ENCODE peak calls at places on chromosomes 1 and 21, in seven cellular contexts. E is astrocyte; Z is naive thymus-derived CD4-positive, alpha-beta T cell; Q is heart left ventricle; C is psoas muscle; G is sigmoid colon; N is CD8-positive, alpha-beta T cell. L is an unnamed sample.
A peak's percentile ranks its signal among the peaks of the same experiment; 100 is the strongest.

GRCh38 chr1:224429616-224430015 is 5.0 kb downstream of the WDR26 start:
- DNase-seq in C (no peak), Q (no peak), N (no peak), E (no peak), Z (no peak), G (no peak), L (no peak)

GRCh38 chr1:48182441-48182840 is 40.1 kb upstream of the SLC5A9 start:
- DNase-seq in N (no peak), G (no peak), E (no peak), C (no peak), Z (no peak), Q (no peak), L (no peak)

GRCh38 chr1:173355281-173356031 is 121.7 kb upstream of the PRDX6 start:
- DNase-seq in C (no peak), E (peak; percentile 64), G (no peak), Z (no peak), N (no peak), Q (no peak), L (no peak)

GRCh38 chr1:58922302-58923089 is 138.6 kb upstream of the JUN start:
- DNase-seq in E (peak; percentile 27), G (peak; percentile 91), Z (peak; percentile 34), C (peak; percentile 77), Q (peak; percentile 77), N (peak; percentile 42), L (peak; percentile 74)

GRCh38 chr21:41953831-41954653 is at the start of gene C2CD2:
- DNase-seq in C (peak; percentile 80), G (peak; percentile 83), E (peak; percentile 58), Q (peak; percentile 69), Z (peak; percentile 9), N (no peak), L (peak; percentile 60)

GRCh38 chr1:94020764-94021579 is 100.0 kb downstream of the ABCA4 start:
- DNase-seq in E (peak; percentile 100), Z (no peak), Q (no peak), N (peak; percentile 23), C (no peak), G (no peak), L (peak; percentile 80)

GRCh38 chr21:35410656-35411055 is 361.6 kb upstream of the RUNX1 start:
- DNase-seq in Q (no peak), E (no peak), G (no peak), Z (no peak), C (no peak), N (no peak), L (no peak)

GRCh38 chr1:62589321-62589720 is 8.0 kb upstream of the ANGPTL3 start:
- DNase-seq in N (no peak), G (no peak), C (no peak), E (peak; percentile 83), Z (no peak), Q (no peak), L (no peak)

GRCh38 chr1:47568763-47569162 is 130.9 kb downstream of the FOXD2 start:
- DNase-seq in Z (no peak), N (no peak), E (no peak), G (no peak), Q (no peak), C (no peak), L (no peak)

GRCh38 chr1:9728451-9729295 is 77.1 kb downstream of the PIK3CD start:
- DNase-seq in C (no peak), Q (no peak), E (no peak), G (no peak), N (peak; percentile 53), Z (peak; percentile 93), L (no peak)

GRCh38 chr21:38913120-38913975 is 107.6 kb downstream of the ETS2 start:
- DNase-seq in Q (peak; percentile 80), G (peak; percentile 91), E (peak; percentile 67), N (no peak), C (peak; percentile 89), Z (no peak), L (peak; percentile 84)

GRCh38 chr1:203173566-203173965 is 2.1 kb downstream of the MYBPH start:
- DNase-seq in Z (no peak), E (no peak), N (no peak), Q (peak; percentile 6), G (no peak), C (peak; percentile 88), L (no peak)

GRCh38 chr1:44327679-44328491 is 27.2 kb downstream of the ERI3 start:
- DNase-seq in Z (no peak), C (peak; percentile 93), G (peak; percentile 94), N (no peak), Q (peak; percentile 91), E (peak; percentile 100), L (peak; percentile 90)

GRCh38 chr1:60345621-60346020 is 272.1 kb upstream of the C1orf87 start:
- DNase-seq in C (no peak), Q (no peak), E (peak; percentile 2), G (no peak), Z (no peak), N (no peak), L (no peak)

DNA sequence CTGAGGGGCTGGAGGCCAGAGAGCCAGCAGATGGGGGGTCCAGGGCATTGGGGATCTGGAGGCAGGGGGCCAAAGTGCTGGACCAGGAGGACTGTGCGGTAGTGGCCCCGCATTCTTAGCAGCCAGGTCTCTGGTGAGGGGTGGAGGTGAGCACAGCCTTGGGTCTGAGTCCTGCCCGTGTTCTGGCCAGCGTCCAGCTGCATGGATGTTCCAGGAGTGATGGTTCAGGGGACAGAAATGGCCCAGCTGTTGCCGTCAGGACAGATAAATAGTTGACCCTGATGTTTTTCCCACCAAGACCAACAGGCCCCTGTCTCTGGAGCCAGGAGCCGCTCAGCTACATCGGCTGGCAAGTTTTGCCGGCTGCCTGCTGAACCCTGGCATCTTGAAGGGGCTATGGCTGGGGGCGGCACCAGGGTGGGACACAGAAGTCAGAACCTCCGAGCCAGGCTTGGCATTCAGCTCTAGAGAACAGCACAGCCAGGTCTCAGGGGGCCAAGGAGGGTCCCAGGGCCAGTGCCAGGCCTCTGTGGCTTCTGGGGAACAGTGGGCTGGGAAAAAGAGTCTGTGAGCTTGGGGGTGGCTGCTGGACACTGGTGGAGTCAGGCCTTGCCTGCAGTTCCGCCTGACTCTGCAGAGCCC is 19.4 kb upstream of the TTC34 start:
- DNase-seq in G (no peak), Z (no peak), Q (peak; percentile 6), E (no peak), N (no peak), C (peak; percentile 24), L (no peak)
- H3K9me3 ChIP-seq in G (no peaks in the 10 kb centered on the region), Z (no peaks in the 10 kb centered on the region), Q (no peaks in the 10 kb centered on the region), E (peaks cover 13% of the 10 kb centered on the region), N (no peaks in the 10 kb centered on the region), C (no peaks in the 10 kb centered on the region), L (no peaks in the 10 kb centered on the region)

GRCh38 chr1:14945132-14946010 is 208.2 kb upstream of the TMEM51 start:
- DNase-seq in N (no peak), E (peak; percentile 89), C (no peak), Z (no peak), G (peak; percentile 88), Q (peak; percentile 68), L (peak; percentile 48)
- H3K27ac ChIP-seq in N (no peak overlapping the region), E (peak overlapping the region; percentile 91), C (peak overlapping the region; percentile 44), Z (no peak overlapping the region), G (peak overlapping the region; percentile 81), Q (peak overlapping the region; percentile 79), L (no peak overlapping the region)

DNA sequence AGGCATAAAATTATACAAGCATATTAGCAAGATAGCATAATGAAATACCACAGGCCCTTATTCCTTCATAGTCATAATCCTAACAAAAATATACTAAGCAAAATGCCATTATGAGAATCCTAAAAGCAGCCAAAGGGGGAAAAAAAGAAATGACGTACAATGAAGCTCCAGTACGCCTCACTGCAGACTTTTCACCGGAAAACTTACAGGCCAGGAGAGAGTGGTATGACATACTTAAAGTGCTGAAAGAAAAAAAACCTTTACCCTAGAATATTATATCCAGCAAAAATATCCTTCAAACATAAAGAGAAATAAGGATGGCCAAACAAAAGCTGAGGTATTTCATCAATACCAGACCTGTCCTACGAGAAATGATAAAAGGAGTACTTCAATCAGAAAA is 19.5 kb downstream of the ZNF695 start:
- DNase-seq in N (no peak), C (no peak), E (no peak), Q (no peak), Z (no peak), G (no peak), L (no peak)
- H3K9me3 ChIP-seq in N (peaks cover 29% of the 10 kb centered on the region), C (peaks cover 74% of the 10 kb centered on the region), E (peaks cover 40% of the 10 kb centered on the region), Q (peaks cover 99% of the 10 kb centered on the region), Z (peaks cover 77% of the 10 kb centered on the region), G (peaks cover 39% of the 10 kb centered on the region), L (peaks cover 21% of the 10 kb centered on the region)

DNA sequence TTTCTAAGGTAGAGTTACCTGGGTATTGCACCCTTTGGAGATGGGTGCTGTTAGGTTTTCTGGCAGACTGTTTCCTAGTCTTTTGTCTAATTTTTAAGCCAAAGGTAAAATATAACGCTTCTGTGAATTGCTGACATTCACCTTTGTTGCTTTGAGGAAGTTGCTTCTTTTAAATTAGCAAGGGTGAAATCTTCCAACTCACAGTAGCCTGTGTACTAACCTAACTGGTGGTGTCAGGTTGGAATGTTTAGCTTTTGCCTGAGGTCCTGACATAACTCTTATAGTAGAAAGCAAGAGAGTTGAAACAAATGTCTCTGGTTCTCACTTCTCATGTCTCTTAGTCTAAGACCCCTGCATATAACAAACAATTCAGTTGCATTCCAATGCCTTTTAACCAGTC is 61.1 kb upstream of the LPGAT1 start:
- DNase-seq in Q (no peak), G (no peak), Z (no peak), N (no peak), E (no peak), C (no peak), L (no peak)
- H3K27ac ChIP-seq in Q (no peak overlapping the region), G (no peak overlapping the region), Z (no peak overlapping the region), N (no peak overlapping the region), E (no peak overlapping the region), C (no peak overlapping the region), L (no peak overlapping the region)

DNA sequence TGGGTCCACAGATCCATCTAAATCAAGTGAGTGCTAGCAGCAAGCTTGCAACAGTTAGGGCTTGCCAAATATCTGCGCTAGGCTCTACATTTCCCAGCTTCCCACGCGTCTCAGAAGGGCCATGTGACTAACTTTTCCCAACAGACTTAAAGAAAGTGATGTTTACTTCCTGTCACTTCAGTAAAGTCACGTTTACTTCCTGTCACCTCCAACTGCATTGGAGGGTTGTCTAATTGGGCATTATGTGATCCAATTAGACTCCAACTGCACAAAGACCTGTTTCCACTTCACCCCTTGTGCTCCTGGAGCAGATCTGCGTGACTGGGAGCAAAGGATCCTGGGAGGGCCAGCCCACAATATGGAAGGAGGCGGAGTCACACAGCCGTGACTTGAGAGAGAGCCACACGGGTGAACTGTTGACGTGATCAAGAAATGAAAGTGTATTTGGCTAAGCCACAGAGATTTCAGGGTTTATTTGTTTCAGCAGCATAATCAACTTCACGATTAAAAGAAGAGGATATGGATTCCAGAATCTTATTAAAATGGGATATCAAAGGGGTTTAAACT is 77.7 kb downstream of the CYYR1 start:
- DNase-seq in E (no peak), Q (no peak), Z (no peak), N (no peak), C (no peak), G (no peak), L (no peak)
- H3K9me3 ChIP-seq in E (no peaks in the 10 kb centered on the region), Q (no peaks in the 10 kb centered on the region), Z (no peaks in the 10 kb centered on the region), N (no peaks in the 10 kb centered on the region), C (no peaks in the 10 kb centered on the region), G (peaks cover 3% of the 10 kb centered on the region), L (peaks cover 3% of the 10 kb centered on the region)

L was measured in lung.